ENCODE peak calls at places on chromosomes 3 and 15, in six cellular contexts. X is mucosa of descending colon, P is bronchial epithelial cell, Y is brain microvascular endothelial cell, Z is IMR-90, W is adrenal gland. U is an unnamed sample.

GRCh38 chr15:41585140-41586047 is 26.4 kb downstream of the TYRO3 start:
- DNase-seq in X (peak; percentile 38), P (peak; percentile 37), Y (peak; percentile 37), Z (peak; percentile 44), W (peak; percentile 68), U (peak; percentile 56)

GRCh38 chr15:68783226-68784054 is 37.3 kb downstream of the ANP32A start:
- DNase-seq in X (peak; percentile 80), P (no peak), Y (no peak), Z (no peak), W (peak; percentile 61), U (no peak)

GRCh38 chr3:134065252-134065651 is 35.5 kb upstream of the SLCO2A1 start:
- DNase-seq in X (no peak), P (no peak), Y (no peak), Z (no peak), W (no peak), U (no peak)

GRCh38 chr3:12993022-12993622 is 80.1 kb downstream of the IQSEC1 start:
- DNase-seq in X (no peak), P (no peak), Y (no peak), Z (peak; percentile 11), W (peak; percentile 49), U (no peak)

GRCh38 chr3:127754411-127755304 is 67.7 kb downstream of the MGLL start:
- DNase-seq in X (no peak), P (no peak), Y (no peak), Z (no peak), W (peak; percentile 40), U (no peak)

GRCh38 chr3:31541102-31541501 is 8.4 kb downstream of the STT3B start:
- DNase-seq in X (no peak), P (peak; percentile 44), Y (no peak), Z (no peak), W (no peak), U (no peak)

GRCh38 chr3:159629329-159630084 is 359.1 kb upstream of the IL12A start:
- DNase-seq in X (no peak), P (peak; percentile 20), Y (no peak), Z (no peak), W (no peak), U (peak; percentile 41)

GRCh38 chr3:18127864-18128185 is 297.3 kb downstream of the SATB1 start:
- DNase-seq in X (no peak), P (no peak), Y (no peak), Z (no peak), W (no peak), U (no peak)

GRCh38 chr15:74308643-74308945 is 58.9 kb downstream of the CYP11A1 start:
- DNase-seq in X (no peak), P (no peak), Y (no peak), Z (no peak), W (no peak), U (no peak)

GRCh38 chr15:74305687-74306086 is 61.8 kb downstream of the CYP11A1 start:
- DNase-seq in X (no peak), P (no peak), Y (no peak), Z (no peak), W (no peak), U (no peak)

GRCh38 chr15:74304459-74304858 is 63.0 kb downstream of the CYP11A1 start:
- DNase-seq in X (no peak), P (no peak), Y (no peak), Z (no peak), W (no peak), U (no peak)

GRCh38 chr15:74306801-74307217 is 60.6 kb downstream of the CYP11A1 start:
- DNase-seq in X (no peak), P (peak; percentile 21), Y (no peak), Z (no peak), W (no peak), U (no peak)

GRCh38 chr15:74307827-74308642 is 59.4 kb downstream of the CYP11A1 start:
- DNase-seq in X (peak; percentile 65), P (peak; percentile 47), Y (peak; percentile 47), Z (peak; percentile 52), W (peak; percentile 75), U (peak; percentile 40)
- TF ChIP-seq CTCF in X (no peak), P (peak; percentile 89), Y (peak; percentile 93), Z (peak; percentile 82), W (peak; percentile 54), U (peak; percentile 17)

DNA sequence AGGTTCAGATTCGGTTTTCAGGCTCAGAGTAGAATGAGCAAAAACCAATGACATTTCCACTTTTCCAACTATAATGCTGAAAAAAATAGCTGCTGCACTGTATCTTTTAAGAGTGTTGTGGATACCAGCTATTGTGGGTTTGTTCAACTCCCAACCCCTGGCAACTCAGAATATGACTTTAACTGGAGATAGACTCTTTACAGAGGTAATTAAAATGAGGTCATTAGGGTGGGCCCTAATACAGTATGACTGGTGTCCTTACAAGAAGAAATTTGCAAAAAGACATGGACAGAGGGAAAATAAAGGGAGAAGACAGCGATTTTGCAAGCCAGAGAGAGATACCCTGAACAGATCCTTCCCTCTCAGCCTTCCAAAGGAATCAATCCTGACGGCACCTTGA is 39.5 kb downstream of the ANKRD28 start:
- DNase-seq in X (no peak), P (no peak), Y (no peak), Z (no peak), W (no peak), U (no peak)
- H3K36me3 ChIP-seq in X (no peaks in the 10 kb centered on the region), P (no peaks in the 10 kb centered on the region), Y (peaks cover 2% of the 10 kb centered on the region), Z (peaks cover 16% of the 10 kb centered on the region), W (no peaks in the 10 kb centered on the region), U (peaks cover 2% of the 10 kb centered on the region)

GRCh38 chr3:131033480-131034080 is 6.9 kb downstream of the NEK11 start:
- DNase-seq in X (peak; percentile 75), P (peak; percentile 66), Y (peak; percentile 57), Z (peak; percentile 55), W (no peak), U (no peak)
- TF ChIP-seq CTCF in X (peak; percentile 45), P (peak; percentile 37), Y (peak; percentile 31), Z (peak; percentile 66), W (no peak), U (peak; percentile 60)

DNA sequence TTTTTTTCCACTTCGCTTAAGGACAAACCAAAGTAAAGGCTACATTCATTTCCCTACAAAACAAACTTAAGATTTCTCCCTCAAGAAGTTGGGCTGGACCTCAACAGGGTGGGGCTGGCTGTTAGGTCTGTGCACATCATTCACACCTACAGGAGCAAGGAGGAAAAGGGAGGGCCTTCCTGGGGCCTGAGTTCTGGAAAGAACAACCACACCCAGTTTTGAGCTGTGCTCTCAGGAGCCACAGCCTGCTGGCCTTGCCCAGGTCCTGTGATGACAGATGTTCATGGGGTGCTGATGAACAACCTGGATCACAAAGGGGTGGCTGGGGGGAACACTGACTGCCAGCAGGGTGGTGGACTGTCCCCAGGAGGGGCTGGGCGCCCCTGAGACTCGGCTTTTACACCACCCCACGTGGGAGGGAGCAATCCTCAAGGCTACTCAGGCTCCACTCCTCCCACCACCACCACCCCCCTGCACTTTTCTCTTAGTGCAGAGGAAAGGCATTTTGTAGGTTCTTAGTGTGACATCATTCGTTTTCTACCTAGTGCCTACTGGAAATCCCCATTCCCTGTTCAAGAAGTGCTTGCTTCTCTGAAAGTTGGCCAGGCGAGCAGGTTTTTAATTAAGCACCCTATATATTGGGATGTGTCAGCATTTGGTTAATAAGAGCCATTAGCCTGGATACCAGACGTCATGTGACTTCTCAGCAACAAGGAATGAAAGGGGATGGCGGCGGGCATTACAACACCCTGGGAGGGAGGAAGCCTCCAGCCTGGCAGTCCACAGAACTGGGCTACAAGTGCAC is 35.7 kb downstream of the CCNB2 start:
- DNase-seq in X (peak; percentile 38), P (peak; percentile 61), Y (no peak), Z (peak; percentile 20), W (no peak), U (peak; percentile 41)
- H3K36me3 ChIP-seq in X (no peaks in the 10 kb centered on the region), P (peaks cover 10% of the 10 kb centered on the region), Y (peaks cover 52% of the 10 kb centered on the region), Z (peaks cover 23% of the 10 kb centered on the region), W (peaks cover 6% of the 10 kb centered on the region), U (peaks cover 16% of the 10 kb centered on the region)

DNA sequence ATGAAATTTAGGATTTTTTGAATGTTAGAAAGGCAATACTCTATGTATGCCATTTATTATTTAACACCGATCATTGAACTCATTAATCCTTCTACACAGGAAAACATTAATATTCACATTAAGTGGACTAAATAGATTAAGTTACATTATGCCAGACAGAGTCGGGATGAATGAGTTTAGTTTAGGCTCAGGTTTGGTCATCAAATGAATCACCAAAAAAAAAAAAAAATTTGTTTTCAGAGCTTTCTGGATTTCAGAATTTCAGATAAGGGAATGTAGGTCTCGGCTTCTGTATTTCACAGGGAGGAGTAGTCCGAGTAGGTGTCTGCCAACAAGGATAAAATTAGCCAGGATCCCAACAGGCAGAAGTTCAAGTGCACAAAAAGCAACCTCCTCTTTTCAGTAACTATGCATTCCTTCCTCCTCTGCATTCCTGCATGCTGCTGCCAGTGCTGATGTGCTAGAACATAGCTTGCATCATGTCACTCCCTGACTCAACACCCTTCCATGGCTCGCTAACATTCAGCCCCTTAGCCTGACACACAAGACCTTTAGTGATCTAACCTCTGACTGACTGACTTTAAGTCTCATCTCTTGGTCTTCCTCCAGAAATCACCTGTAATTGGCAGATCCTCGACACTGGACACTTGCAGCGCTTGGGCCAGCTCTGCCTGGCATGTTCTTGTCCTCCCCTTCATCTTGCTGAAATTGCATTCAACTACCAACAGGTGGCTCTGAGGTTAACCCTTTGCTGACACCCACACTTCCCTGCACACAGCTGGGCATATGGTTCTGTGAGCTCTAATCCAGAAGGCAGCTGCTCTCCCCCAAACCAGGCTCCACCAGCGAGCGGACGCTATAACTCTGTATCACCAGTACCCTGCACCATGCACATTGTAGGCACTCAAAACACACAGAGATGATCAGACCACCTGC is 145.4 kb upstream of the PROK2 start:
- DNase-seq in X (no peak), P (peak; percentile 82), Y (peak; percentile 19), Z (peak; percentile 17), W (peak; percentile 50), U (no peak)
- TF ChIP-seq CTCF in X (no peak), P (peak; percentile 56), Y (peak; percentile 43), Z (no peak), W (no peak), U (no peak)

GRCh38 chr3:71171246-71171645 is 412.3 kb downstream of the FOXP1 start:
- DNase-seq in X (no peak), P (no peak), Y (no peak), Z (no peak), W (no peak), U (no peak)
- H3K36me3 ChIP-seq in X (no peaks in the 10 kb centered on the region), P (no peaks in the 10 kb centered on the region), Y (no peaks in the 10 kb centered on the region), Z (no peaks in the 10 kb centered on the region), W (no peaks in the 10 kb centered on the region), U (no peaks in the 10 kb centered on the region)

GRCh38 chr3:53938645-53939044 is 47.0 kb upstream of the SELENOK start:
- DNase-seq in X (peak; percentile 69), P (peak; percentile 53), Y (peak; percentile 52), Z (peak; percentile 52), W (peak; percentile 47), U (no peak)
- TF ChIP-seq CTCF in X (peak; percentile 72), P (peak; percentile 73), Y (peak; percentile 82), Z (peak; percentile 69), W (peak; percentile 60), U (peak; percentile 54)